ENCODE peak calls at places on chromosome 5, in eight cellular contexts. O is tibial nerve, B is psoas muscle, J is cardiac muscle cell, V is AG04449, T is AG09309, U is epithelial cell of esophagus, G is HFF-Myc. M is an unnamed sample.

GRCh38 chr5:669111-669841 is 23.9 kb downstream of the TPPP start:
- DNase-seq in O (no peak), B (peak; percentile 75), J (peak; percentile 57), V (no peak), T (no peak), U (no peak), G (no peak), M (peak; percentile 59)

GRCh38 chr5:176542596-176543427 is 5.6 kb upstream of the RNF44 start:
- DNase-seq in O (no peak), B (no peak), J (peak; percentile 79), V (no peak), T (no peak), U (no peak), G (no peak), M (no peak)

GRCh38 chr5:88957000-88957399 is 74.0 kb upstream of the MEF2C start:
- DNase-seq in O (no peak), B (no peak), J (no peak), V (no peak), T (no peak), U (peak; percentile 48), G (no peak), M (no peak)

GRCh38 chr5:158921441-158922262 is 178.1 kb downstream of the EBF1 start:
- DNase-seq in O (no peak), B (no peak), J (no peak), V (no peak), T (no peak), U (peak; percentile 54), G (no peak), M (no peak)

GRCh38 chr5:40171971-40172370 is 507.7 kb upstream of the PTGER4 start:
- DNase-seq in O (no peak), B (no peak), J (no peak), V (no peak), T (peak; percentile 7), U (peak; percentile 87), G (peak; percentile 11), M (peak; percentile 61)

GRCh38 chr5:132225165-132226032 is 2.3 kb downstream of the P4HA2 start:
- DNase-seq in O (peak; percentile 58), B (peak; percentile 85), J (peak; percentile 39), V (peak; percentile 57), T (peak; percentile 69), U (peak; percentile 94), G (no peak), M (peak; percentile 61)

GRCh38 chr5:148290271-148291195 is 21.7 kb upstream of the SPINK7 start:
- DNase-seq in O (no peak), B (no peak), J (peak; percentile 59), V (no peak), T (no peak), U (peak; percentile 46), G (no peak), M (peak; percentile 53)

GRCh38 chr5:94916619-94917018 is 298.1 kb downstream of the SLF1 start:
- DNase-seq in O (no peak), B (no peak), J (no peak), V (no peak), T (no peak), U (peak; percentile 82), G (no peak), M (no peak)

GRCh38 chr5:40486437-40487270 is 193.1 kb upstream of the PTGER4 start:
- DNase-seq in O (no peak), B (no peak), J (no peak), V (no peak), T (no peak), U (peak; percentile 73), G (no peak), M (peak; percentile 55)

GRCh38 chr5:32710859-32711692 is at the start of gene NPR3:
- DNase-seq in O (no peak), B (no peak), J (no peak), V (no peak), T (no peak), U (peak; percentile 45), G (no peak), M (peak; percentile 61)

GRCh38 chr5:157306690-157307089 is 40.8 kb downstream of the CYFIP2 start:
- DNase-seq in O (no peak), B (no peak), J (no peak), V (no peak), T (no peak), U (no peak), G (no peak), M (no peak)

GRCh38 chr5:157309796-157310195 is 43.9 kb downstream of the CYFIP2 start:
- DNase-seq in O (no peak), B (no peak), J (no peak), V (no peak), T (no peak), U (no peak), G (no peak), M (no peak)

GRCh38 chr5:157311595-157311994 is 45.7 kb downstream of the CYFIP2 start:
- DNase-seq in O (no peak), B (no peak), J (no peak), V (no peak), T (no peak), U (no peak), G (no peak), M (no peak)

GRCh38 chr5:157308826-157309465 is 43.0 kb downstream of the CYFIP2 start:
- DNase-seq in O (no peak), B (no peak), J (no peak), V (peak; percentile 28), T (peak; percentile 14), U (no peak), G (no peak), M (peak; percentile 49)

DNA sequence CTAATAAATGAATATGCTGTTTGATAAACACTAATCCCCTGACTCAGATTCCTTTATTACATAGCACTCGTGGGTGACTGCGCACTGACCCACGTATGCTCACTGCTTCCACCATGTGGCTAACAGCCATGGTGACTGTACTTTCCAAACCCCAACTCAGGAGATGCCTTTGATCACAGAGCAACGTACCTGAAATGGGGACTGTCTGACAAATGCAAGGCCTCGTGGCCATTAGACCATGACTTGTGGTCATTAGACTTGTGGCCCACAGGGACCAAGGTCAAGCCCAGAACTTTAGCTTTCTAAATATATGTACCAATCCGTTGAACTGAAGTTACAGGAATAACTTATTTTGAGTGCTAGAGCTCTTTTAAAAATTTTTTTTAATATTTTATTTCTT is 46.6 kb downstream of the CYFIP2 start:
- DNase-seq in O (no peak), B (peak; percentile 63), J (peak; percentile 52), V (no peak), T (peak; percentile 16), U (peak; percentile 75), G (no peak), M (peak; percentile 72)
- TF ChIP-seq CTCF in O (peak; percentile 60), B (peak; percentile 65), J (peak; percentile 81), V (peak; percentile 81), T (peak; percentile 85), U (peak; percentile 89), G (peak; percentile 75), M (peak; percentile 93)

GRCh38 chr5:58458851-58459275 is 1.0 kb downstream of the PLK2 start:
- DNase-seq in O (no peak), B (no peak), J (no peak), V (no peak), T (no peak), U (peak; percentile 75), G (no peak), M (no peak)
- H3K4me3 ChIP-seq in O (peak overlapping the region; percentile 85), B (peak overlapping the region; percentile 86), J (peak overlapping the region; percentile 79), V (peak overlapping the region; percentile 88), T (peak overlapping the region; percentile 93), U (peak overlapping the region; percentile 84), G (peak overlapping the region; percentile 72), M (peak overlapping the region; percentile 85)

GRCh38 chr5:78549043-78549442 is 99.5 kb downstream of the LHFPL2 start:
- DNase-seq in O (no peak), B (no peak), J (no peak), V (no peak), T (no peak), U (no peak), G (no peak), M (peak; percentile 65)
- TF ChIP-seq CTCF in O (no peak), B (no peak), J (no peak), V (no peak), T (no peak), U (no peak), G (no peak), M (no peak)

DNA sequence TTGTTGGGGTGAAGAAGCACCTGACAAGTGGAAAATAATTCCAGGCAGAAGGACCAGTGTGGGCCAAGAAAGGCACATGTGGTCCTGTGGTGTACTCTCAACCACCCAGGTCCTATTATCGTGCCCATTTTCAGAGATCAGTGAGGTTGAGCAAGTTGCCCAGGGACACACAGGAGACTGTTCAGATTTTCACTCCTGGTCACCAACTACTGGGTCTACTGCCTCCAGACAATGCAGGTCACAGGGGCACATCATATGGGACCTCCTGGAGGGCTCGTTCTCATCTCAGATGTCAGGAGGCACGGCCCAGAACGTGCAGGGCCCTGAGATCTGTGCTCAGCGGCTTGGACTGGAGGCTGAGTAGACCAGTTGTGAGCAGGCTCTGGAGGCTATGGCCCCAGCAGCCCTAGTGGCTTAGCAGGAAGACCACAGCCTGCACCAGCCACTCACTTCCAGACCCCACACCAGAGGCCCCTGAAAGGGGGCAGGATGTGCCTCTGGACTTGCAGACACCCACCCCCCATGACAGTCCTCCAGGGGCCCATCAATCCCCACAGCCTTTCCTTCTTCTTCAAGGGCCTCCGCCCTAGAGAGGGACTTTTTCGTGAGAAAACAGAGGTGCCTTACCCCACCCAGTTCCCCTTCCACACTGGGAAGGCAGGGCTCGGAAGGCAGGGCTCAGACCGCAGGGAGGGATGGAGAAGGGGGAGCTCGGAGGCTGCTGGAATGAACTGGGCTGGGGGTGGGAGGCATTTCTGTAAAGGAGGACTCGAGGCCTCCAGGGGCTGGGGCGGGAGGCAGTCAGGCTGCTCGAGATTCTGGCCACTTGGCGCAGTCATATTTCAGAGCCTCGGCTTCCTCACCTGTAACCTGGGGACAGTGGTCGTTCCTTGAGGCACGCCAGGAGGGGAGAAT is 82.7 kb upstream of the NEURL1B start:
- DNase-seq in O (no peak), B (no peak), J (no peak), V (no peak), T (no peak), U (no peak), G (no peak), M (no peak)
- H3K4me3 ChIP-seq in O (no peak overlapping the region), B (peak overlapping the region; percentile 46), J (no peak overlapping the region), V (peak overlapping the region; percentile 36), T (peak overlapping the region; percentile 28), U (no peak overlapping the region), G (no peak overlapping the region), M (peak overlapping the region; percentile 41)

GRCh38 chr5:76542887-76543690 is 80.1 kb downstream of the F2RL2 start:
- DNase-seq in O (no peak), B (no peak), J (no peak), V (no peak), T (no peak), U (no peak), G (no peak), M (peak; percentile 84)

GRCh38 chr5:76546497-76547102 is 76.6 kb downstream of the F2RL2 start:
- DNase-seq in O (no peak), B (no peak), J (no peak), V (no peak), T (no peak), U (no peak), G (no peak), M (no peak)

GRCh38 chr5:76542236-76542635 is 81.0 kb downstream of the F2RL2 start:
- DNase-seq in O (no peak), B (no peak), J (no peak), V (no peak), T (no peak), U (no peak), G (no peak), M (no peak)

GRCh38 chr5:76545184-76545583 is 78.0 kb downstream of the F2RL2 start:
- DNase-seq in O (no peak), B (no peak), J (no peak), V (no peak), T (no peak), U (no peak), G (no peak), M (no peak)

GRCh38 chr5:76544268-76544926 is 78.8 kb downstream of the F2RL2 start:
- DNase-seq in O (no peak), B (no peak), J (peak; percentile 35), V (no peak), T (no peak), U (peak; percentile 61), G (no peak), M (peak; percentile 73)
- TF ChIP-seq CTCF in O (peak; percentile 47), B (no peak), J (peak; percentile 36), V (peak; percentile 32), T (peak; percentile 25), U (peak; percentile 78), G (peak; percentile 51), M (peak; percentile 84)

M was measured in choroid plexus epithelial cell.